ENCODE peak calls at places on chromosomes 3 and 15, in seven cellular contexts. T is PC-9, O is ovary, B is endothelial cell of umbilical vein, I is K562, J is cardiac muscle cell, K is OCI-LY7. P is an unnamed sample. For H3K36me3, the result is how much of the 10 kb centered on the place peaks cover.

GRCh38 chr3:49799761-49800160 is at the start of gene CDHR4:
- DNase-seq in J (no peak), I (no peak), K (no peak), O (no peak), T (peak), B (no peak), P (no peak)

GRCh38 chr15:40630313-40630712 is 36.3 kb downstream of the KNL1 start:
- DNase-seq in J (no peak), B (no peak), K (no peak), T (no peak), I (no peak), O (no peak), P (no peak)

GRCh38 chr3:152105446-152105845 is 163.3 kb upstream of the MBNL1 start:
- DNase-seq in K (no peak), B (no peak), O (no peak), I (peak), T (no peak), J (no peak), P (no peak)

GRCh38 chr15:28979208-28979891 is 93.6 kb downstream of the APBA2 start:
- DNase-seq in B (no peak), K (no peak), I (no peak), J (no peak), O (no peak), T (no peak), P (no peak)

GRCh38 chr3:31979006-31979697 is 1.9 kb downstream of the OSBPL10 start:
- DNase-seq in I (no peak), O (no peak), B (peak), T (no peak), K (no peak), J (no peak), P (no peak)

GRCh38 chr15:74651251-74651741 is 35.7 kb downstream of the CLK3 start:
- DNase-seq in K (no peak), I (no peak), T (no peak), O (no peak), B (peak), J (no peak), P (no peak)

GRCh38 chr3:148178508-148178907 is 519.2 kb upstream of the AGTR1 start:
- DNase-seq in B (peak), I (no peak), T (no peak), J (no peak), O (no peak), K (no peak), P (no peak)

GRCh38 chr3:186464424-186465093 is 79.6 kb downstream of the CRYGS start:
- DNase-seq in J (no peak), I (no peak), O (no peak), T (no peak), B (no peak), K (peak), P (no peak)

GRCh38 chr3:170594528-170594927 is 8.7 kb upstream of the SLC7A14 start:
- DNase-seq in B (no peak), K (no peak), J (no peak), I (no peak), O (no peak), T (no peak), P (no peak)

GRCh38 chr15:32730677-32731654 is 13.2 kb downstream of the GREM1 start:
- DNase-seq in J (peak), K (no peak), B (peak), T (peak), O (no peak), I (peak), P (no peak)

GRCh38 chr3:48082580-48083187 is 66.5 kb upstream of the MAP4 start:
- DNase-seq in I (peak), B (no peak), T (no peak), K (no peak), O (no peak), J (no peak), P (no peak)

GRCh38 chr3:168984872-168985271 is 678.6 kb downstream of the MECOM start:
- DNase-seq in I (no peak), J (no peak), O (no peak), K (no peak), T (no peak), B (no peak), P (no peak)

GRCh38 chr15:52095597-52096262 is 16.8 kb downstream of the BCL2L10 start:
- DNase-seq in J (no peak), T (peak), O (no peak), K (no peak), I (no peak), B (peak), P (no peak)

GRCh38 chr15:64349375-64349774 is 6.6 kb downstream of the CSNK1G1 start:
- DNase-seq in K (no peak), I (no peak), B (no peak), O (no peak), T (no peak), J (no peak), P (no peak)

GRCh38 chr3:10554236-10554611 is 48.8 kb upstream of the ATP2B2 start:
- DNase-seq in T (no peak), I (no peak), O (no peak), J (no peak), K (no peak), B (no peak), P (no peak)

GRCh38 chr3:193686665-193687506 is 93.9 kb downstream of the OPA1 start:
- DNase-seq in B (no peak), T (no peak), I (no peak), O (no peak), J (no peak), K (no peak), P (no peak)

GRCh38 chr3:62335196-62335595 is 38.2 kb downstream of the FEZF2 start:
- DNase-seq in B (no peak), I (no peak), O (no peak), J (no peak), T (no peak), K (no peak), P (no peak)

GRCh38 chr15:58139631-58140522 is 1.7 kb downstream of the AQP9 start:
- DNase-seq in T (no peak), B (no peak), O (no peak), I (no peak), J (no peak), K (no peak), P (peak)

GRCh38 chr3:46907271-46907670 is 29.8 kb downstream of the PTH1R start:
- DNase-seq in J (no peak), B (no peak), O (no peak), I (no peak), T (no peak), K (no peak), P (no peak)

GRCh38 chr3:46908986-46909534 is 31.5 kb downstream of the PTH1R start:
- DNase-seq in O (peak), K (no peak), I (no peak), B (no peak), T (no peak), J (no peak), P (no peak)

GRCh38 chr3:46907960-46908293 is 30.4 kb downstream of the PTH1R start:
- DNase-seq in I (no peak), J (no peak), O (no peak), T (no peak), K (no peak), B (no peak), P (no peak)

GRCh38 chr3:46909535-46910161 is 32.1 kb downstream of the PTH1R start:
- DNase-seq in T (peak), K (peak), I (peak), J (peak), B (peak), O (peak), P (peak)

GRCh38 chr3:46908294-46908985 is 30.9 kb downstream of the PTH1R start:
- DNase-seq in I (no peak), T (no peak), O (peak), B (peak), K (no peak), J (no peak), P (no peak)
- TF ChIP-seq CTCF in I (peak), T (no peak), O (no peak), B (no peak), K (no peak), J (peak), P (no peak)

DNA sequence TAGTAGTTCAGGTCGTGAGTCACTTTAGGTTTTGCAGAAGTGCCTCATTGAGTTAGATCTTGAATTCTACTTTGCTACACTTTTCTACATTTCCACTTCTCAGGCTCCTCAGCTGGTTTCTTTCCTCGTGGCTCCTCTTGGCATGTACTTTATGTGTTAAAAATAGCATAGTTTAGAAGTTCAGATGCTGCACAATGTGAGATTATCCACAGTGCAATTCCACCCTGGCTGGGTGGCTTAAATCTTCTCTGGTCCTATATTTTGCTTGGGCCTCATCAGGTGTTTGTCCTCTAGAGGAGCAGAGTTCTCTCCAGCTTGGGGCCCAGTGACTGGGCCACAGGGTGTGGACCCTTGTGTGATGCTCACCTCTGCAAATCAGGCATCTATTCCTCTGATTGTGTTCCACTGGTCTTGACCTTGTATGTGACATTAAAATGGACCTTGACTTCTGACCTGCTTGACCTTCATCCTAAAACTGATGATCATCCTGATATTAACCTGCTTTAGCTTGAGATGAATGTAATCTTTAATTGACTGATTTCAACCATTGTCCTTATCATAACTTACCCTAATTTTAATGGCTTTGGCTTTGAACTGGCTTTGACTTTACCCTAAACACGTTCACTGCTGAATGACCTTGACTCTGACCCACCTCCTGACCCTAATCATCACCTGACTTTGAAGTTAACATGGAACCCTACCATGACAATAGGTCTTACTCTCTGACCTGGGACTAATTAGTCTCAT is 63.9 kb upstream of the ACAD9 start:
- DNase-seq in T (no peak), O (no peak), K (no peak), B (no peak), J (no peak), I (no peak), P (no peak)
- H3K36me3 ChIP-seq in T (under half), O (under half), K (half or more), B (under half), J (under half), I (half or more), P (under half)

DNA sequence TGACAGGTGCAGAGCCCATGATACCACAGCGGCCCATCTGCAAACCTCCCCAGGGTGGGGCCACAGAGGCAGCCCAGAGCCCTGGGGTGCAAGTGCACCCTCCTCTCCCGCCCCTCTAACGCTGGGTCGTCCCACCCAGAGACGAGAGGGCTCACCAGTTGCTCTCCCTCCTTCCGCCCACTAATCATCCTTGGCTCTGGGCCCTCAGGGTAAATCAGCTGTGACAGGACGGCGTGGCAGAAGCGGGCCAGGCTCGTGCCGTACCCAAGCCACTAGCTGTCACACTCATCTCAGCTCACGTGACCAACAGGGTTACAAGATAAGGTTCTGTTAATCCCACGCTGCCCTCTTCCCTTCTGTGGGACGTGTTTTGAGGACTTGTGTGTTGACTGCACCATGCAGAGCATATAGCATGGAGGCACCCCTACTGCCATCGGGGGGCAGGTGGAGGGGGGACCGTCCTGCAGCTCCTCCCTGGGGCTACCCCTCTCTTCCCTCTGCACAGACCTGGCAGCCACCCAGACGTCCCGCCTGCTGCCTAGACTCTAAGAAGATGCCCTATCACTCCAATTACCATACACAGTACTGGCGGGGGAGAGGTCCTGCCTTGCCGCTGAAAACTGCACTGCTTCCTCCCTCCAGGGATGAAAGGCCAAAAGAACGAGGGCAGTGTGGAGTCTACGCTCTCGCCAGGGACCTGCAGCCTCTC is 467 bp downstream of the TNK2 start:
- DNase-seq in T (peak), I (peak), J (peak), K (peak), O (peak), B (no peak), P (peak)
- H3K4me3 ChIP-seq in T (peak), I (peak), J (peak), K (peak), O (peak), B (peak), P (peak)

GRCh38 chr3:53161345-53161819 is 373 bp downstream of the PRKCD start:
- DNase-seq in O (no peak), B (peak), T (no peak), K (peak), I (no peak), J (peak), P (peak)

GRCh38 chr3:53160660-53161344 is at the start of gene PRKCD:
- DNase-seq in J (peak), O (peak), B (peak), K (peak), T (peak), I (peak), P (peak)

GRCh38 chr3:53158700-53159414 is 2.2 kb upstream of the PRKCD start:
- DNase-seq in K (peak), T (no peak), B (no peak), O (no peak), I (no peak), J (no peak), P (no peak)

GRCh38 chr3:53159415-53160135 is 1.4 kb upstream of the PRKCD start:
- DNase-seq in O (no peak), K (no peak), T (peak), J (no peak), I (no peak), B (peak), P (no peak)

DNA sequence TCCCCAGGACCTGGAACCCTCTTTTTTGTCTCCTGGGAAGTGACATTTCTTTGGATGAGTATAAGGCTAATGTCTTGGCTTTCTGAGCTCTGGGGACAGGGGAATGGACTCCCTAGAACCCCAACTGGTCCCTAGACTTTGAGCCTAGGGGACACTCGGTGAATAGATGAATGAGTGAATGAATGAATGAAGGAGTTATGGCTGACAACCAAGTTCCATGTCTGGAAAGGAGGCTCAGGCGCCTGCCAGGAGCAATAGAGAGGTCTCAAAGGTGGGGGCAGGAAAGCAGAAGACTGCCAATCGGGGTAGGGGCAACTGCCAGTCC is 712 bp upstream of the PRKCD start:
- DNase-seq in I (no peak), K (no peak), J (no peak), T (no peak), B (no peak), O (no peak), P (no peak)
- TF ChIP-seq CTCF in I (no peak), K (no peak), J (no peak), T (peak), B (no peak), O (no peak), P (no peak)

DNA sequence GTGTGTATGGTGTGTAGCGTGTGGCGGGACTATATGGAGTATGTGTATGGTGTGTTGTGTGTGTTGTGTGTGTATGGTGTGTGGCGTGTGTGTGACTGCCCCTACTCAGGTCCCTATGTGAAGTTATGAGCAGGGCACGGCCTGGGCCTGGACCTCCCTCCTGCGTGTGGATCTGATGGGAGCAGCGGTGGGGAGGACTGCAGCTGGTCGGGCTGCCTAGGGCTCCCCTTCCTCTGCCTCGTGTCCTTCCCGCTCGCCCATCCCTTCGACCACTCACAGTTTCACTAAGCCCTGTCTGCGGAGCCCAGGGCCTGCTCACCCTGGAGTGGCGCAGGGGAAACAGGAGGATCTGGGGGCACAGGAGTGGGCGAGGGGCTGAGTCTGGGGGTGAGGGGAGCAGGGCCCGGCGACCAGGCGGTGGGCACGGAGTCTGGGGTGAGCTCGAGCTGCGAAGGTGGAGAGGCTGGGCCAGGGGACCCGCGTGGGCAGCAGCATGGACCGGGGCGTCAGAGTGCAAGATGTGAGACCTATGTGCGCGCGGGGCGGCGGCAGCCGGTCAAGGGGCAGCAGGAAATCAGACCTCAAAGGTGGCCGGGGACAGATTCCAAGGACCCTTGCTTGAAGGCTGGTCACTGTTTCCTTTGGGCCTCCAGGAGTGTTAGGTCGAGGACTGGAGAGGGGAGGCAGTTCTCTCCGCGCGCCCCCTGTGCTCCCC is 26.6 kb downstream of the GABRA5 start:
- DNase-seq in T (no peak), J (no peak), I (no peak), O (no peak), B (no peak), K (no peak), P (no peak)
- H3K36me3 ChIP-seq in T (under half), J (under half), I (under half), O (under half), B (under half), K (under half), P (under half)

GRCh38 chr15:70093070-70093469 is 4.6 kb downstream of the TLE3 start:
- DNase-seq in T (no peak), B (no peak), I (no peak), O (no peak), J (no peak), K (no peak), P (no peak)
- H3K4me3 ChIP-seq in T (peak), B (no peak), I (no peak), O (no peak), J (no peak), K (no peak), P (no peak)

DNA sequence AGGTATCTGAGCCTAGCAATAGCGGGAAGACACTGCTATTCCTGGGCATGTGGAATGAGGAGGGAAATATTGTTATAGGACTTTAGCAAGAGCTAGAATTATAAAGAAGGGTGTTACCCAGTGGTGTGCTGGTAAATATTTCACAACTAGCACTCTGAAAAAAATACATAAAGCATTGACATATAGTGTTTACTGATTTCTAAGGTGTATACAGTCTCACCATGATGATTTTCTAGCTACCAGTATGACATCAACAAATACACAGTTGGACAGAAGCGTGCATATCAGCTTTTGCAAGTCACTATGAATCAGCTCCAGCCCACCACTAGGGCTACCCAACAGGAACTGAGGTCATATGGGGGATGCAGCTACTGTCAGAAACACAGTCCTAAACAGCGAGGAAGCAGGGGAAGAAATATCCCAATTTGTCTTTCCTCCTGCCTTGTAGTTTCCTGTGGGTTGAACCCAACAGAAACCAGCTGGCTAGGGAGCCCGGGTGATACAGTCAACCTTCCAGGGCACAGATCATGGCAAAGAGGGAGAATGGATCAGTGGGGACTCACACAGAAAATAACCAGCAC is 39.6 kb downstream of the HGD start:
- DNase-seq in J (no peak), O (no peak), K (no peak), T (no peak), I (peak), B (peak), P (no peak)
- TF ChIP-seq CTCF in J (peak), O (no peak), K (no peak), T (no peak), I (no peak), B (peak), P (no peak)

P was measured in MM.1S.